ENCODE peak calls at places on chromosomes 7 and 10, in eight cellular contexts. One of them, this sample, is unnamed.

GRCh38 chr10:74921744-74922143 is 95.3 kb downstream of the KAT6B start:
- DNase-seq in anterior cingulate cortex: no peak
- DNase-seq in brain pericyte: peak; percentile 29
- DNase-seq in adrenal gland: no peak
- DNase-seq in amygdala: no peak
- DNase-seq in activated CD4-positive, alpha-beta T cell treated with anti-CD3 and anti-CD28 coated beads, Interleukin-2, amount 50 U/mL, for 24 hours: no peak
- DNase-seq in head of caudate nucleus: no peak
- DNase-seq in uterus: no peak
- DNase-seq in this sample: no peak

GRCh38 chr7:44286618-44287487 is 38.5 kb downstream of the CAMK2B start:
- DNase-seq in anterior cingulate cortex: no peak
- DNase-seq in brain pericyte: no peak
- DNase-seq in adrenal gland: no peak
- DNase-seq in amygdala: no peak
- DNase-seq in activated CD4-positive, alpha-beta T cell treated with anti-CD3 and anti-CD28 coated beads, Interleukin-2, amount 50 U/mL, for 24 hours: no peak
- DNase-seq in head of caudate nucleus: peak; percentile 73
- DNase-seq in uterus: peak; percentile 11
- DNase-seq in this sample: no peak

GRCh38 chr10:30041394-30042105 is 17.8 kb downstream of the JCAD start:
- DNase-seq in anterior cingulate cortex: no peak
- DNase-seq in brain pericyte: no peak
- DNase-seq in adrenal gland: no peak
- DNase-seq in amygdala: no peak
- DNase-seq in activated CD4-positive, alpha-beta T cell treated with anti-CD3 and anti-CD28 coated beads, Interleukin-2, amount 50 U/mL, for 24 hours: no peak
- DNase-seq in head of caudate nucleus: no peak
- DNase-seq in uterus: no peak
- DNase-seq in this sample: no peak

GRCh38 chr7:749121-749520 is 22.0 kb upstream of the PRKAR1B start:
- DNase-seq in anterior cingulate cortex: no peak
- DNase-seq in brain pericyte: no peak
- DNase-seq in adrenal gland: peak; percentile 29
- DNase-seq in amygdala: no peak
- DNase-seq in activated CD4-positive, alpha-beta T cell treated with anti-CD3 and anti-CD28 coated beads, Interleukin-2, amount 50 U/mL, for 24 hours: no peak
- DNase-seq in head of caudate nucleus: no peak
- DNase-seq in uterus: no peak
- DNase-seq in this sample: no peak

GRCh38 chr7:54664235-54665228 is 94.5 kb downstream of the SEC61G start:
- DNase-seq in anterior cingulate cortex: peak; percentile 63
- DNase-seq in brain pericyte: no peak
- DNase-seq in adrenal gland: peak; percentile 60
- DNase-seq in amygdala: peak; percentile 40
- DNase-seq in activated CD4-positive, alpha-beta T cell treated with anti-CD3 and anti-CD28 coated beads, Interleukin-2, amount 50 U/mL, for 24 hours: no peak
- DNase-seq in head of caudate nucleus: peak; percentile 89
- DNase-seq in uterus: peak; percentile 23
- DNase-seq in this sample: peak; percentile 18

GRCh38 chr10:93465806-93466675 is 16.1 kb downstream of the MYOF start:
- DNase-seq in anterior cingulate cortex: no peak
- DNase-seq in brain pericyte: peak; percentile 73
- DNase-seq in adrenal gland: peak; percentile 95
- DNase-seq in amygdala: no peak
- DNase-seq in activated CD4-positive, alpha-beta T cell treated with anti-CD3 and anti-CD28 coated beads, Interleukin-2, amount 50 U/mL, for 24 hours: no peak
- DNase-seq in head of caudate nucleus: peak; percentile 38
- DNase-seq in uterus: peak; percentile 75
- DNase-seq in this sample: peak; percentile 92

GRCh38 chr7:122975341-122975740 is 20.2 kb downstream of the TAS2R16 start:
- DNase-seq in anterior cingulate cortex: no peak
- DNase-seq in brain pericyte: no peak
- DNase-seq in adrenal gland: no peak
- DNase-seq in amygdala: no peak
- DNase-seq in activated CD4-positive, alpha-beta T cell treated with anti-CD3 and anti-CD28 coated beads, Interleukin-2, amount 50 U/mL, for 24 hours: no peak
- DNase-seq in head of caudate nucleus: no peak
- DNase-seq in uterus: no peak
- DNase-seq in this sample: no peak

GRCh38 chr7:106086062-106086461 is 26.1 kb downstream of the SYPL1 start:
- DNase-seq in anterior cingulate cortex: no peak
- DNase-seq in brain pericyte: no peak
- DNase-seq in adrenal gland: no peak
- DNase-seq in amygdala: no peak
- DNase-seq in activated CD4-positive, alpha-beta T cell treated with anti-CD3 and anti-CD28 coated beads, Interleukin-2, amount 50 U/mL, for 24 hours: no peak
- DNase-seq in head of caudate nucleus: no peak
- DNase-seq in uterus: no peak
- DNase-seq in this sample: no peak

GRCh38 chr7:133853706-133854276 is 273.3 kb upstream of the LRGUK start:
- DNase-seq in anterior cingulate cortex: no peak
- DNase-seq in brain pericyte: peak; percentile 31
- DNase-seq in adrenal gland: no peak
- DNase-seq in amygdala: no peak
- DNase-seq in activated CD4-positive, alpha-beta T cell treated with anti-CD3 and anti-CD28 coated beads, Interleukin-2, amount 50 U/mL, for 24 hours: no peak
- DNase-seq in head of caudate nucleus: no peak
- DNase-seq in uterus: no peak
- DNase-seq in this sample: peak; percentile 94

GRCh38 chr10:79248341-79248931 is 98.8 kb upstream of the PPIF start:
- DNase-seq in anterior cingulate cortex: peak; percentile 41
- DNase-seq in brain pericyte: peak; percentile 91
- DNase-seq in adrenal gland: peak; percentile 61
- DNase-seq in amygdala: no peak
- DNase-seq in activated CD4-positive, alpha-beta T cell treated with anti-CD3 and anti-CD28 coated beads, Interleukin-2, amount 50 U/mL, for 24 hours: no peak
- DNase-seq in head of caudate nucleus: peak; percentile 86
- DNase-seq in uterus: peak; percentile 69
- DNase-seq in this sample: no peak

GRCh38 chr10:8255301-8255700 is 200.8 kb downstream of the GATA3 start:
- DNase-seq in anterior cingulate cortex: no peak
- DNase-seq in brain pericyte: no peak
- DNase-seq in adrenal gland: no peak
- DNase-seq in amygdala: no peak
- DNase-seq in activated CD4-positive, alpha-beta T cell treated with anti-CD3 and anti-CD28 coated beads, Interleukin-2, amount 50 U/mL, for 24 hours: no peak
- DNase-seq in head of caudate nucleus: no peak
- DNase-seq in uterus: no peak
- DNase-seq in this sample: no peak

GRCh38 chr10:115026041-115026779 is 67.0 kb upstream of the ATRNL1 start:
- DNase-seq in anterior cingulate cortex: no peak
- DNase-seq in brain pericyte: no peak
- DNase-seq in adrenal gland: no peak
- DNase-seq in amygdala: no peak
- DNase-seq in activated CD4-positive, alpha-beta T cell treated with anti-CD3 and anti-CD28 coated beads, Interleukin-2, amount 50 U/mL, for 24 hours: no peak
- DNase-seq in head of caudate nucleus: peak; percentile 68
- DNase-seq in uterus: no peak
- DNase-seq in this sample: no peak

GRCh38 chr7:496528-497295 is 22.9 kb downstream of the PDGFA start:
- DNase-seq in anterior cingulate cortex: no peak
- DNase-seq in brain pericyte: no peak
- DNase-seq in adrenal gland: no peak
- DNase-seq in amygdala: no peak
- DNase-seq in activated CD4-positive, alpha-beta T cell treated with anti-CD3 and anti-CD28 coated beads, Interleukin-2, amount 50 U/mL, for 24 hours: no peak
- DNase-seq in head of caudate nucleus: no peak
- DNase-seq in uterus: no peak
- DNase-seq in this sample: no peak

GRCh38 chr10:21337171-21337792 is 188.2 kb downstream of the SKIDA1 start:
- DNase-seq in anterior cingulate cortex: no peak
- DNase-seq in brain pericyte: no peak
- DNase-seq in adrenal gland: no peak
- DNase-seq in amygdala: no peak
- DNase-seq in activated CD4-positive, alpha-beta T cell treated with anti-CD3 and anti-CD28 coated beads, Interleukin-2, amount 50 U/mL, for 24 hours: no peak
- DNase-seq in head of caudate nucleus: no peak
- DNase-seq in uterus: no peak
- DNase-seq in this sample: no peak

GRCh38 chr10:64426745-64427144 is 905.5 kb downstream of the REEP3 start:
- DNase-seq in anterior cingulate cortex: no peak
- DNase-seq in brain pericyte: no peak
- DNase-seq in adrenal gland: no peak
- DNase-seq in amygdala: no peak
- DNase-seq in activated CD4-positive, alpha-beta T cell treated with anti-CD3 and anti-CD28 coated beads, Interleukin-2, amount 50 U/mL, for 24 hours: no peak
- DNase-seq in head of caudate nucleus: no peak
- DNase-seq in uterus: no peak
- DNase-seq in this sample: no peak

GRCh38 chr7:159030490-159031134 is 114.1 kb downstream of the VIPR2 start:
- DNase-seq in anterior cingulate cortex: no peak
- DNase-seq in brain pericyte: no peak
- DNase-seq in adrenal gland: peak; percentile 73
- DNase-seq in amygdala: no peak
- DNase-seq in activated CD4-positive, alpha-beta T cell treated with anti-CD3 and anti-CD28 coated beads, Interleukin-2, amount 50 U/mL, for 24 hours: no peak
- DNase-seq in head of caudate nucleus: peak; percentile 70
- DNase-seq in uterus: peak; percentile 64
- DNase-seq in this sample: no peak

GRCh38 chr7:6478186-6478585 is 30.4 kb upstream of the DAGLB start:
- DNase-seq in anterior cingulate cortex: no peak
- DNase-seq in brain pericyte: no peak
- DNase-seq in adrenal gland: no peak
- DNase-seq in amygdala: no peak
- DNase-seq in activated CD4-positive, alpha-beta T cell treated with anti-CD3 and anti-CD28 coated beads, Interleukin-2, amount 50 U/mL, for 24 hours: no peak
- DNase-seq in head of caudate nucleus: no peak
- DNase-seq in uterus: no peak
- DNase-seq in this sample: no peak

GRCh38 chr7:149449897-149450296 is 11.0 kb downstream of the ZNF777 start:
- DNase-seq in anterior cingulate cortex: no peak
- DNase-seq in brain pericyte: no peak
- DNase-seq in adrenal gland: no peak
- DNase-seq in amygdala: no peak
- DNase-seq in activated CD4-positive, alpha-beta T cell treated with anti-CD3 and anti-CD28 coated beads, Interleukin-2, amount 50 U/mL, for 24 hours: no peak
- DNase-seq in head of caudate nucleus: no peak
- DNase-seq in uterus: no peak
- DNase-seq in this sample: no peak

GRCh38 chr10:97676770-97677581 is 10.1 kb downstream of the AVPI1 start:
- DNase-seq in anterior cingulate cortex: no peak
- DNase-seq in brain pericyte: no peak
- DNase-seq in adrenal gland: peak; percentile 45
- DNase-seq in amygdala: no peak
- DNase-seq in activated CD4-positive, alpha-beta T cell treated with anti-CD3 and anti-CD28 coated beads, Interleukin-2, amount 50 U/mL, for 24 hours: no peak
- DNase-seq in head of caudate nucleus: peak; percentile 72
- DNase-seq in uterus: peak; percentile 30
- DNase-seq in this sample: no peak

GRCh38 chr7:76037310-76037709 is 10.5 kb downstream of the STYXL1 start:
- DNase-seq in anterior cingulate cortex: no peak
- DNase-seq in brain pericyte: no peak
- DNase-seq in adrenal gland: peak; percentile 80
- DNase-seq in amygdala: no peak
- DNase-seq in activated CD4-positive, alpha-beta T cell treated with anti-CD3 and anti-CD28 coated beads, Interleukin-2, amount 50 U/mL, for 24 hours: no peak
- DNase-seq in head of caudate nucleus: no peak
- DNase-seq in uterus: peak; percentile 27
- DNase-seq in this sample: no peak

GRCh38 chr10:29140991-29141390 is 147.9 kb upstream of the LYZL1 start:
- DNase-seq in anterior cingulate cortex: no peak
- DNase-seq in brain pericyte: no peak
- DNase-seq in adrenal gland: no peak
- DNase-seq in amygdala: no peak
- DNase-seq in activated CD4-positive, alpha-beta T cell treated with anti-CD3 and anti-CD28 coated beads, Interleukin-2, amount 50 U/mL, for 24 hours: no peak
- DNase-seq in head of caudate nucleus: no peak
- DNase-seq in uterus: no peak
- DNase-seq in this sample: no peak

GRCh38 chr10:31401287-31401686 is 82.3 kb downstream of the ZEB1 start:
- DNase-seq in anterior cingulate cortex: no peak
- DNase-seq in brain pericyte: no peak
- DNase-seq in adrenal gland: no peak
- DNase-seq in amygdala: no peak
- DNase-seq in activated CD4-positive, alpha-beta T cell treated with anti-CD3 and anti-CD28 coated beads, Interleukin-2, amount 50 U/mL, for 24 hours: no peak
- DNase-seq in head of caudate nucleus: no peak
- DNase-seq in uterus: no peak
- DNase-seq in this sample: no peak

GRCh38 chr10:72729528-72729927 is 37.6 kb downstream of the MCU start:
- DNase-seq in anterior cingulate cortex: no peak
- DNase-seq in brain pericyte: no peak
- DNase-seq in adrenal gland: no peak
- DNase-seq in amygdala: no peak
- DNase-seq in activated CD4-positive, alpha-beta T cell treated with anti-CD3 and anti-CD28 coated beads, Interleukin-2, amount 50 U/mL, for 24 hours: no peak
- DNase-seq in head of caudate nucleus: no peak
- DNase-seq in uterus: no peak
- DNase-seq in this sample: no peak

GRCh38 chr7:30616318-30616717 is 21.6 kb downstream of the GARS1 start:
- DNase-seq in anterior cingulate cortex: no peak
- DNase-seq in brain pericyte: no peak
- DNase-seq in adrenal gland: no peak
- DNase-seq in amygdala: no peak
- DNase-seq in activated CD4-positive, alpha-beta T cell treated with anti-CD3 and anti-CD28 coated beads, Interleukin-2, amount 50 U/mL, for 24 hours: no peak
- DNase-seq in head of caudate nucleus: no peak
- DNase-seq in uterus: no peak
- DNase-seq in this sample: no peak

GRCh38 chr7:45033931-45034290 is 33.9 kb downstream of the CCM2 start:
- DNase-seq in anterior cingulate cortex: no peak
- DNase-seq in brain pericyte: no peak
- DNase-seq in adrenal gland: peak; percentile 84
- DNase-seq in amygdala: no peak
- DNase-seq in activated CD4-positive, alpha-beta T cell treated with anti-CD3 and anti-CD28 coated beads, Interleukin-2, amount 50 U/mL, for 24 hours: no peak
- DNase-seq in head of caudate nucleus: no peak
- DNase-seq in uterus: no peak
- DNase-seq in this sample: no peak

GRCh38 chr7:115475774-115476407 is 554.0 kb downstream of the MDFIC start:
- DNase-seq in anterior cingulate cortex: no peak
- DNase-seq in brain pericyte: no peak
- DNase-seq in adrenal gland: no peak
- DNase-seq in amygdala: no peak
- DNase-seq in activated CD4-positive, alpha-beta T cell treated with anti-CD3 and anti-CD28 coated beads, Interleukin-2, amount 50 U/mL, for 24 hours: no peak
- DNase-seq in head of caudate nucleus: peak; percentile 48
- DNase-seq in uterus: no peak
- DNase-seq in this sample: no peak

GRCh38 chr7:37285701-37286475 is 162.8 kb downstream of the ELMO1 start:
- DNase-seq in anterior cingulate cortex: no peak
- DNase-seq in brain pericyte: no peak
- DNase-seq in adrenal gland: no peak
- DNase-seq in amygdala: no peak
- DNase-seq in activated CD4-positive, alpha-beta T cell treated with anti-CD3 and anti-CD28 coated beads, Interleukin-2, amount 50 U/mL, for 24 hours: no peak
- DNase-seq in head of caudate nucleus: peak; percentile 56
- DNase-seq in uterus: no peak
- DNase-seq in this sample: no peak

GRCh38 chr10:93608421-93608820 is 3.9 kb upstream of the PDE6C start:
- DNase-seq in anterior cingulate cortex: no peak
- DNase-seq in brain pericyte: no peak
- DNase-seq in adrenal gland: no peak
- DNase-seq in amygdala: no peak
- DNase-seq in activated CD4-positive, alpha-beta T cell treated with anti-CD3 and anti-CD28 coated beads, Interleukin-2, amount 50 U/mL, for 24 hours: no peak
- DNase-seq in head of caudate nucleus: no peak
- DNase-seq in uterus: no peak
- DNase-seq in this sample: no peak

GRCh38 chr10:116753759-116754158 is 11.4 kb upstream of the HSPA12A start:
- DNase-seq in anterior cingulate cortex: no peak
- DNase-seq in brain pericyte: no peak
- DNase-seq in adrenal gland: peak; percentile 80
- DNase-seq in amygdala: no peak
- DNase-seq in activated CD4-positive, alpha-beta T cell treated with anti-CD3 and anti-CD28 coated beads, Interleukin-2, amount 50 U/mL, for 24 hours: no peak
- DNase-seq in head of caudate nucleus: no peak
- DNase-seq in uterus: no peak
- DNase-seq in this sample: peak; percentile 85

GRCh38 chr7:26331789-26332188 is 40.1 kb downstream of the SNX10 start:
- DNase-seq in anterior cingulate cortex: no peak
- DNase-seq in brain pericyte: no peak
- DNase-seq in adrenal gland: no peak
- DNase-seq in amygdala: no peak
- DNase-seq in activated CD4-positive, alpha-beta T cell treated with anti-CD3 and anti-CD28 coated beads, Interleukin-2, amount 50 U/mL, for 24 hours: no peak
- DNase-seq in head of caudate nucleus: no peak
- DNase-seq in uterus: no peak
- DNase-seq in this sample: no peak

This sample was measured in epithelial cell of proximal tubule.